ENCODE peak calls at places on chromosome 14, in nine cellular contexts. R, Y, J, F, A, Q, P, N and B are unnamed samples.

GRCh38 chr14:80787876-80788275 is 153.7 kb downstream of the CEP128 start:
- DNase-seq in J (no peak), P (no peak), Y (no peak), F (no peak), Q (no peak), A (no peak), N (no peak), R (no peak), B (no peak)

GRCh38 chr14:101581806-101582205 is 20.5 kb downstream of the DIO3 start:
- DNase-seq in P (no peak), A (no peak), R (no peak), J (no peak), Y (no peak), F (no peak), N (no peak), Q (no peak), B (no peak)

GRCh38 chr14:81681466-81681865 is 147.8 kb upstream of the SEL1L start:
- DNase-seq in P (peak; percentile 90), Y (no peak), J (no peak), A (no peak), R (no peak), Q (no peak), N (no peak), F (no peak), B (no peak)

GRCh38 chr14:65303902-65304222 is 108.7 kb upstream of the FUT8 start:
- DNase-seq in J (no peak), F (no peak), Q (no peak), R (no peak), Y (no peak), A (no peak), N (no peak), P (no peak), B (no peak)

GRCh38 chr14:102539544-102540309 is 30.2 kb upstream of the ANKRD9 start:
- DNase-seq in Q (no peak), P (peak; percentile 99), R (no peak), A (no peak), F (no peak), Y (no peak), J (no peak), N (no peak), B (no peak)

GRCh38 chr14:36834293-36834692 is 172.6 kb downstream of the PAX9 start:
- DNase-seq in F (no peak), Q (no peak), J (no peak), A (no peak), P (no peak), R (no peak), N (no peak), Y (no peak), B (no peak)

GRCh38 chr14:101077511-101078074 is 174.1 kb upstream of the RTL1 start:
- DNase-seq in J (peak; percentile 9), N (no peak), Y (no peak), R (peak; percentile 23), P (no peak), A (no peak), F (no peak), Q (no peak), B (no peak)

GRCh38 chr14:51977075-51977474 is 12.3 kb upstream of the RTRAF start:
- DNase-seq in R (no peak), Q (no peak), F (no peak), A (no peak), P (no peak), Y (no peak), J (no peak), N (no peak), B (no peak)

GRCh38 chr14:48805315-48805714 is 780.9 kb downstream of the RPS29 start:
- DNase-seq in Q (no peak), R (no peak), P (no peak), A (no peak), N (peak; percentile 21), J (no peak), F (no peak), Y (no peak), B (no peak)

GRCh38 chr14:101018561-101019290 is 115.2 kb upstream of the RTL1 start:
- DNase-seq in Y (no peak), A (no peak), N (no peak), F (no peak), J (peak; percentile 4), R (peak; percentile 20), P (no peak), Q (no peak), B (no peak)

GRCh38 chr14:72583316-72584272 is 310.3 kb downstream of the DPF3 start:
- DNase-seq in Q (no peak), P (peak; percentile 78), R (no peak), F (no peak), N (no peak), J (no peak), A (no peak), Y (no peak), B (no peak)

GRCh38 chr14:69247691-69248440 is 12.1 kb upstream of the GALNT16 start:
- DNase-seq in A (no peak), Q (no peak), Y (no peak), J (no peak), N (no peak), P (no peak), R (no peak), F (no peak), B (peak; percentile 39)

GRCh38 chr14:106694638-106695393 is 1168.4 kb downstream of the TMEM121 start:
- DNase-seq in Y (peak; percentile 33), R (no peak), F (peak; percentile 50), J (no peak), A (no peak), P (no peak), N (no peak), Q (peak; percentile 55), B (peak; percentile 64)

GRCh38 chr14:53380041-53380440 is 226.9 kb upstream of the DDHD1 start:
- DNase-seq in R (no peak), N (no peak), J (no peak), F (no peak), Y (no peak), Q (no peak), A (no peak), P (no peak), B (no peak)

GRCh38 chr14:71136386-71137060 is 229.3 kb downstream of the PCNX1 start:
- DNase-seq in F (no peak), J (no peak), N (no peak), Y (no peak), A (no peak), Q (no peak), R (no peak), P (no peak), B (no peak)

GRCh38 chr14:95294834-95295599 is 24.7 kb downstream of the CLMN start:
- DNase-seq in F (no peak), Q (no peak), N (no peak), R (no peak), J (peak; percentile 58), Y (no peak), P (no peak), A (no peak), B (no peak)

GRCh38 chr14:23321572-23322547 is 603 bp downstream of the PABPN1 start:
- DNase-seq in Q (peak; percentile 19), P (peak; percentile 21), R (no peak), F (peak; percentile 27), N (peak; percentile 34), J (peak; percentile 57), Y (peak; percentile 5), A (peak; percentile 51), B (peak; percentile 49)

GRCh38 chr14:52911904-52912303 is 38.9 kb downstream of the FERMT2 start:
- DNase-seq in J (no peak), P (peak; percentile 24), Q (no peak), N (no peak), R (no peak), A (no peak), Y (no peak), F (no peak), B (no peak)